ENCODE peak calls at places on chromosomes 2 and 18, in five cellular contexts. R, V, P, Y and O are unnamed samples.

GRCh38 chr18:58056847-58057246 is 12.8 kb downstream of the NEDD4L start:
- DNase-seq in R (no peak), V (no peak), P (no peak), Y (no peak), O (no peak)

GRCh38 chr18:23627325-23627724 is 35.4 kb downstream of the ANKRD29 start:
- DNase-seq in R (peak), V (no peak), P (no peak), Y (peak), O (no peak)

GRCh38 chr2:25566094-25566493 is 107.3 kb downstream of the DTNB start:
- DNase-seq in R (no peak), V (no peak), P (no peak), Y (no peak), O (no peak)

GRCh38 chr2:54757496-54757895 is 34.0 kb downstream of the EML6 start:
- DNase-seq in R (peak), V (no peak), P (peak), Y (no peak), O (no peak)

GRCh38 chr18:11802160-11802559 is 49.1 kb upstream of the CHMP1B start:
- DNase-seq in R (no peak), V (no peak), P (no peak), Y (no peak), O (no peak)

GRCh38 chr18:48859311-48860275 is 91.2 kb downstream of the SMAD7 start:
- DNase-seq in R (no peak), V (no peak), P (peak), Y (no peak), O (peak)

GRCh38 chr2:12194936-12195335 is 448.5 kb downstream of the LPIN1 start:
- DNase-seq in R (no peak), V (no peak), P (no peak), Y (no peak), O (no peak)

GRCh38 chr18:46435031-46435430 is 222.0 kb downstream of the LOXHD1 start:
- DNase-seq in R (no peak), V (no peak), P (no peak), Y (no peak), O (no peak)

GRCh38 chr18:24321071-24321470 is 76.6 kb downstream of the OSBPL1A start:
- DNase-seq in R (peak), V (no peak), P (no peak), Y (no peak), O (no peak)

GRCh38 chr2:118763797-118764196 is 83.7 kb downstream of the EN1 start:
- DNase-seq in R (peak), V (no peak), P (peak), Y (no peak), O (no peak)

GRCh38 chr2:63544017-63544627 is 44.2 kb downstream of the WDPCP start:
- DNase-seq in R (peak), V (no peak), P (peak), Y (no peak), O (no peak)

GRCh38 chr18:35174093-35174731 is 66.6 kb upstream of the ZNF397 start:
- DNase-seq in R (no peak), V (no peak), P (peak), Y (no peak), O (peak)

GRCh38 chr2:153477641-153478288 is 797 bp downstream of the RPRM start:
- DNase-seq in R (no peak), V (peak), P (peak), Y (no peak), O (no peak)

GRCh38 chr2:153478289-153479261 is at the start of gene RPRM:
- DNase-seq in R (peak), V (peak), P (peak), Y (peak), O (peak)

GRCh38 chr2:153476491-153477095 is 2.0 kb downstream of the RPRM start:
- DNase-seq in R (no peak), V (peak), P (peak), Y (no peak), O (no peak)

GRCh38 chr2:153479527-153479926 is 965 bp upstream of the RPRM start:
- DNase-seq in R (peak), V (peak), P (no peak), Y (no peak), O (no peak)

GRCh38 chr2:153477096-153477555 is 1.4 kb downstream of the RPRM start:
- DNase-seq in R (no peak), V (peak), P (peak), Y (no peak), O (no peak)
- TF ChIP-seq CTCF in R (no peak), V (peak), P (no peak), Y (no peak), O (no peak)

GRCh38 chr18:3584266-3584665 is 134.3 kb downstream of the TGIF1 start:
- DNase-seq in R (no peak), V (no peak), P (no peak), Y (no peak), O (no peak)
- H3K4me3 ChIP-seq in R (no peak), V (no peak), P (no peak), Y (no peak), O (no peak)

GRCh38 chr2:73110622-73111299 is 2.0 kb downstream of the RAB11FIP5 start:
- DNase-seq in R (peak), V (no peak), P (no peak), Y (no peak), O (no peak)
- TF ChIP-seq CTCF in R (no peak), V (no peak), P (no peak), Y (no peak), O (no peak)

GRCh38 chr18:50637961-50638622 is 78.2 kb downstream of the MAPK4 start:
- DNase-seq in R (no peak), V (no peak), P (no peak), Y (no peak), O (no peak)

GRCh38 chr18:50636366-50637057 is 76.6 kb downstream of the MAPK4 start:
- DNase-seq in R (no peak), V (no peak), P (no peak), Y (no peak), O (no peak)

GRCh38 chr18:50642439-50642838 is 82.6 kb downstream of the MAPK4 start:
- DNase-seq in R (no peak), V (no peak), P (no peak), Y (no peak), O (no peak)

GRCh38 chr18:50633992-50634391 is 74.1 kb downstream of the MAPK4 start:
- DNase-seq in R (no peak), V (no peak), P (no peak), Y (no peak), O (no peak)

GRCh38 chr18:50638623-50639398 is 78.9 kb downstream of the MAPK4 start:
- DNase-seq in R (no peak), V (no peak), P (peak), Y (no peak), O (no peak)
- H3K4me3 ChIP-seq in R (no peak), V (no peak), P (no peak), Y (no peak), O (no peak)

GRCh38 chr2:196171248-196171871 is at the start of gene STK17B:
- DNase-seq in R (peak), V (peak), P (peak), Y (peak), O (peak)
- TF ChIP-seq CTCF in R (no peak), V (peak), P (no peak), Y (no peak), O (no peak)

DNA sequence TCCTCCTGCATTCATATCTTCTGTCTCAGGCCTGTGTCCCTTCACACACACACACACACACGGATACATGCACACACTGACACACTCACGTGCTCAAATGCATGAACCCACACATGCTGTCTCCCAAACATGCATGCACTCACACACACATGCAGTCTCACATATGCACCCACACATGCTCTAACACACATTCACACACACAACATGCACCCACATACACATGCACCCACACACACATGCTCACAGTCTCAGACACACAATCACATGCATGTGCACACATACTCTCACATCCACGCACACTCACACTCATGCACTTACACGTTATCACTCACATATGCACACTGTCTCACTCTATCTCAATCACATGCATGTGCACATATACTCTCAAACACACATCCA is 1.9 kb upstream of the CD226 start:
- DNase-seq in R (no peak), V (no peak), P (no peak), Y (no peak), O (no peak)
- H3K4me3 ChIP-seq in R (no peak), V (no peak), P (no peak), Y (no peak), O (no peak)

DNA sequence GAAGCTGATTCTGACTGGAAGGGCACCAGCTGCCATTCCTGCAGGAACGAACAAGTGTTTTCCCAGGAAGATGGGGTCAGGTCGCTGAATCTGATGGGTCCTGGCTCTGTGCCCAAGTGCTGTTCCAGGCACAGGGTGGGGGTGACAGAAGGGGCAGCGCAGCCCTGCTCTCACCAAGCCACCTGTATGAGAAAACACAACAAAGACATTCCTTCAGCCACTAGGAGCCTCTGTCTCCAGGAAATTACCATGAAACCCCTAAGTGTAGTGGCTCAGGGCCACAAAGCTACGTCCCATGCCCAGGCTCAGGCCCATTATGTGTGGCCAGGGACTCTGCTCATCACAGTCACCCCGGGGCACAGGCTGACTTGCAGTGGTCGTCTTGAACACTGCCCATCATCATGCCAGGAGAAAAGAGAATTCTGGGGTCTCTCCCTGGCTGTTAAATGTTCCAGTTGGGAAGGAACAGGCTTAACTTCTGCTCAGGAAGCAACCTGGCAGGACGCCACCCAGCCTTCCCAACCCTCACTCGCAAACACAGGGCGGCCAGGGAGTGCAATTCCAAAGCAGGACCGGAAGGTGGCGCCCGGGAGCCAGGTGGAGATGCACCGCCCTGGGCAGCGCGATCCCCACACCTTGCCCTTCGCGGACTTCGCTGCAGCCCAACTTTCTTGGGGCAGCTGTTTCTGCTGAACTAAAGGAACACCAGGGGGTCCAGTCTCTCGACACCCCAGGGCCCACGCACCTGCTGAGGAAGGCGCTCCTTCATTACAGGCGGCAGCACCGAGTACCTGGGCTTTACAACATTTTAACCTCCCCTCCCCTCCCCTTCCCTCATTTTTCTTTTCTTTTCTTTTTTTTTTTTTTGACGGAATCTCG is 11.0 kb upstream of the SFTPB start:
- DNase-seq in R (peak), V (peak), P (peak), Y (peak), O (peak)
- TF ChIP-seq CTCF in R (peak), V (peak), P (peak), Y (peak), O (peak)

GRCh38 chr18:76458522-76459311 is 36.3 kb downstream of the ZNF516 start:
- DNase-seq in R (no peak), V (no peak), P (no peak), Y (no peak), O (no peak)
- H3K4me3 ChIP-seq in R (no peak), V (no peak), P (no peak), Y (no peak), O (no peak)